ENCODE peak calls at places on chromosomes 16 and 17, in four cellular contexts. N is ACHN, I is NCI-H774, O is NCI-H1694 treated with DMSO at 0.1 percent for 48 hours. V is an unnamed sample.

GRCh38 chr16:19765860-19766553 is 47.9 kb downstream of the IQCK start:
- DNase-seq in O (no peak), I (no peak), N (no peak), V (no peak)

GRCh38 chr16:77946834-77947233 is 75.5 kb upstream of the CLEC3A start:
- DNase-seq in N (no peak), I (no peak), O (no peak), V (no peak)

GRCh38 chr16:667780-668518 is at the start of gene RHOT2:
- DNase-seq in N (peak), I (peak), O (peak), V (peak)

GRCh38 chr16:50640391-50640790 is 40.7 kb downstream of the SNX20 start:
- DNase-seq in N (peak), I (no peak), O (no peak), V (no peak)

GRCh38 chr17:20179031-20179430 is 169.9 kb downstream of the SPECC1 start:
- DNase-seq in I (no peak), O (no peak), N (no peak), V (no peak)

GRCh38 chr16:67104061-67104460 is 5.7 kb upstream of the PHAF1 start:
- DNase-seq in O (no peak), N (peak), I (no peak), V (no peak)

GRCh38 chr17:76544123-76544915 is 4.5 kb downstream of the PRCD start:
- DNase-seq in N (no peak), O (peak), I (no peak), V (no peak)

GRCh38 chr16:4646773-4647660 is 22.4 kb downstream of the MGRN1 start:
- DNase-seq in O (no peak), N (no peak), I (no peak), V (no peak)

GRCh38 chr17:5131146-5131715 is 15.4 kb downstream of the USP6 start:
- DNase-seq in I (no peak), O (no peak), N (no peak), V (no peak)

GRCh38 chr17:78034429-78035091 is 76.1 kb downstream of the TNRC6C start:
- DNase-seq in I (no peak), N (peak), O (no peak), V (no peak)

GRCh38 chr17:39198186-39198566 is 707 bp upstream of the CACNB1 start:
- DNase-seq in N (no peak), O (no peak), I (no peak), V (no peak)

GRCh38 chr17:46035112-46035818 is 36.2 kb downstream of the STH start:
- DNase-seq in I (no peak), N (no peak), O (no peak), V (no peak)

GRCh38 chr16:55982597-55982996 is 107.4 kb upstream of the CES5A start:
- DNase-seq in O (no peak), N (no peak), I (no peak), V (no peak)

GRCh38 chr16:10566613-10567012 is 13.8 kb downstream of the EMP2 start:
- DNase-seq in N (no peak), O (no peak), I (no peak), V (no peak)

GRCh38 chr16:57807968-57808528 is 5.8 kb upstream of the KIFC3 start:
- DNase-seq in O (no peak), N (peak), I (peak), V (peak)

GRCh38 chr16:2751577-2752034 is 832 bp upstream of the SRRM2 start:
- DNase-seq in I (peak), N (no peak), O (peak), V (peak)

GRCh38 chr17:18362509-18363020 is 785 bp downstream of the SHMT1 start:
- DNase-seq in I (no peak), O (no peak), N (peak), V (no peak)

GRCh38 chr17:28967240-28968135 is 16.2 kb upstream of the PHF12 start:
- DNase-seq in N (no peak), I (no peak), O (peak), V (no peak)

GRCh38 chr17:62888148-62888547 is 77.9 kb upstream of the TANC2 start:
- DNase-seq in O (no peak), N (no peak), I (no peak), V (no peak)

GRCh38 chr16:72898216-72898825 is 149.6 kb downstream of the ZFHX3 start:
- DNase-seq in I (no peak), N (no peak), O (no peak), V (no peak)

GRCh38 chr16:15682105-15682570 is 32.1 kb downstream of the NDE1 start:
- DNase-seq in N (peak), O (no peak), I (peak), V (no peak)

GRCh38 chr16:54645328-54645727 is 285.3 kb upstream of the IRX5 start:
- DNase-seq in O (no peak), N (no peak), I (no peak), V (no peak)

GRCh38 chr16:26316683-26317464 is 625.1 kb downstream of the HS3ST4 start:
- DNase-seq in O (no peak), I (no peak), N (peak), V (no peak)

GRCh38 chr17:68972119-68972704 is 17.0 kb upstream of the ABCA8 start:
- DNase-seq in N (peak), I (no peak), O (peak), V (no peak)

GRCh38 chr16:55488306-55488705 is 9.3 kb downstream of the MMP2 start:
- DNase-seq in N (no peak), O (no peak), I (no peak), V (no peak)

GRCh38 chr17:27049104-27049784 is 244.7 kb upstream of the WSB1 start:
- DNase-seq in O (no peak), I (no peak), N (no peak), V (no peak)

GRCh38 chr17:15323147-15323546 is 18.2 kb downstream of the TEKT3 start:
- DNase-seq in O (no peak), I (no peak), N (no peak), V (no peak)

V was measured in NCI-H748 treated with DMSO at 0.1 percent for 48 hours.